ENCODE peak calls at places on chromosomes 3 and 15, in ten cellular contexts. M is stomach, S is AG10803, W is epithelial cell of esophagus, Y is heart right ventricle, V is fibroblast of lung, L is astrocyte of the cerebellum, X is BJ, B is ovary, C is astrocyte of the spinal cord. K is an unnamed sample.

GRCh38 chr3:142509079-142509478 is 61.2 kb upstream of the XRN1 start:
- DNase-seq in L (no peak), S (no peak), Y (no peak), W (no peak), M (no peak), X (no peak), B (no peak), V (no peak), C (no peak), K (no peak)

GRCh38 chr3:122992628-122993570 is 34.7 kb downstream of the SEMA5B start:
- DNase-seq in Y (no peak), M (no peak), C (no peak), W (no peak), V (no peak), S (no peak), L (no peak), X (no peak), B (no peak), K (no peak)

GRCh38 chr3:100106531-100107155 is 7.7 kb downstream of the FILIP1L start:
- DNase-seq in L (peak), S (peak), B (no peak), Y (no peak), X (no peak), V (peak), M (no peak), C (peak), W (peak), K (no peak)

GRCh38 chr15:43132830-43133428 is 457 bp upstream of the TMEM62 start:
- DNase-seq in X (no peak), V (no peak), Y (peak), S (no peak), W (peak), L (no peak), B (no peak), M (peak), C (no peak), K (no peak)

GRCh38 chr15:61835476-61836106 is 224.7 kb downstream of the VPS13C start:
- DNase-seq in Y (peak), L (peak), S (peak), W (peak), X (peak), C (peak), V (peak), M (peak), B (peak), K (no peak)

GRCh38 chr15:83970290-83970890 is 265.2 kb upstream of the GOLGA6L4 start:
- DNase-seq in V (no peak), C (no peak), M (no peak), B (peak), L (no peak), Y (no peak), X (no peak), S (no peak), W (no peak), K (no peak)

GRCh38 chr3:159882784-159883779 is 105.6 kb upstream of the IL12A start:
- DNase-seq in X (no peak), M (no peak), B (no peak), L (no peak), W (peak), C (peak), Y (no peak), S (no peak), V (peak), K (no peak)

GRCh38 chr3:165206454-165207266 is 10.5 kb upstream of the SLITRK3 start:
- DNase-seq in M (peak), V (peak), C (peak), Y (peak), X (peak), W (peak), L (peak), B (peak), S (peak), K (peak)

GRCh38 chr3:132038198-132038825 is 3.5 kb upstream of the CPNE4 start:
- DNase-seq in W (peak), S (peak), C (peak), L (no peak), B (no peak), M (no peak), Y (no peak), X (no peak), V (peak), K (no peak)

GRCh38 chr15:41483115-41483514 is 10.6 kb upstream of the ITPKA start:
- DNase-seq in L (no peak), B (no peak), W (no peak), X (no peak), S (no peak), V (no peak), C (no peak), Y (no peak), M (no peak), K (no peak)

GRCh38 chr3:123383101-123384053 is 65.5 kb downstream of the ADCY5 start:
- DNase-seq in M (no peak), Y (peak), X (peak), B (peak), V (peak), W (no peak), C (no peak), S (peak), L (no peak), K (no peak)

GRCh38 chr15:84725001-84725491 is 9.1 kb upstream of the SEC11A start:
- DNase-seq in W (peak), Y (peak), X (no peak), C (no peak), L (no peak), M (no peak), S (peak), B (no peak), V (peak), K (no peak)

GRCh38 chr15:68333775-68334470 is 56.4 kb downstream of the FEM1B start:
- DNase-seq in Y (no peak), V (peak), C (peak), B (no peak), W (peak), S (peak), L (no peak), M (no peak), X (no peak), K (no peak)

GRCh38 chr15:84142888-84143337 is 92.7 kb upstream of the GOLGA6L4 start:
- DNase-seq in Y (peak), B (peak), W (peak), M (peak), C (peak), L (peak), X (peak), V (peak), S (peak), K (peak)

GRCh38 chr3:115790759-115791158 is 167.4 kb downstream of the GAP43 start:
- DNase-seq in V (peak), M (no peak), L (peak), W (peak), S (peak), X (peak), Y (no peak), C (peak), B (no peak), K (peak)

GRCh38 chr15:64851503-64851840 is 9.8 kb downstream of the PLEKHO2 start:
- DNase-seq in S (peak), C (peak), L (peak), V (peak), Y (no peak), X (peak), B (no peak), W (peak), M (no peak), K (no peak)

GRCh38 chr3:43215684-43216336 is 70.5 kb upstream of the SNRK start:
- DNase-seq in W (no peak), M (no peak), B (no peak), V (no peak), C (no peak), X (no peak), L (no peak), S (no peak), Y (no peak), K (no peak)

GRCh38 chr3:55143336-55143735 is 215.5 kb upstream of the LRTM1 start:
- DNase-seq in L (no peak), X (no peak), W (no peak), Y (no peak), M (no peak), B (no peak), S (no peak), C (no peak), V (peak), K (no peak)

GRCh38 chr3:15923640-15924405 is 126.0 kb upstream of the ANKRD28 start:
- DNase-seq in C (no peak), L (no peak), W (peak), B (no peak), X (no peak), S (no peak), Y (no peak), M (no peak), V (peak), K (no peak)

GRCh38 chr15:85086855-85087254 is 105.2 kb downstream of the PDE8A start:
- DNase-seq in Y (no peak), B (no peak), C (no peak), W (no peak), V (no peak), S (no peak), X (no peak), L (no peak), M (no peak), K (no peak)

GRCh38 chr3:182083112-182083511 is 371.4 kb downstream of the SOX2 start:
- DNase-seq in B (no peak), V (peak), L (peak), M (no peak), Y (no peak), X (no peak), C (peak), S (peak), W (peak), K (no peak)

GRCh38 chr3:120142236-120142635 is 48.0 kb upstream of the GSK3B start:
- DNase-seq in M (no peak), S (peak), W (no peak), V (no peak), B (no peak), C (no peak), L (no peak), Y (no peak), X (no peak), K (no peak)

GRCh38 chr15:59380902-59381610 is 8.4 kb upstream of the MYO1E start:
- DNase-seq in B (no peak), L (no peak), C (no peak), S (peak), M (no peak), W (no peak), Y (no peak), V (no peak), X (no peak), K (no peak)

DNA sequence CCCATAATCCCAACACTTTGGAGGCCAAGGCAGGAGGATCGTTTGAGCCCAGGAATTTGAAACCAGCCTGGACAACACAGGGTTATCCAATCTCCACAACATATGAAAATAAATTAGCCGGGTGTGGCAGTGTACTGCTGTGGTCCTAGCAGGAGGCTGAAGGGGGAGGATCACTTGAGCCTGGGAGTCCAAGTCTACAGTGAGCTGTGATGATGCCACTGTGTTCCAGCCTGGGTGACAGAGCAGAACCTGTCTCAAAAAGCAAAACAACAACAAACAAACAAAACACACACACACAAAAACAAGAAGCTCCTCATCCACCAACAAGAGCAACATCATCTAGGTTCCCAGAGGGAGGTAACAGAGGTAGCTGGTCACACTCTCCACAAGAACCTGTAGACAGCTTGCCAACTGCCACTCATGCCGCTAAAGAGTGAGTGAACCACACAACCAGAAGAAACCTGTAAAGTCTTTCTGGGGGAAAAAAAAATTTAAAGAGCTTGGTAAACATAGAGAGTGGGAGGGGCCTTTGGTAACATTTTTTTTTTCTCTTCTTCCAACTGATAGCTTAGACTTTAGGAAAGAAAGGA is 34.7 kb downstream of the PTPN9 start:
- DNase-seq in C (no peak), L (no peak), X (no peak), V (no peak), Y (no peak), B (no peak), S (no peak), M (no peak), W (no peak), K (no peak)
- TF ChIP-seq CTCF in C (no peak), L (no peak), X (no peak), V (no peak), Y (no peak), B (no peak), S (no peak), M (no peak), W (no peak), K (no peak)

GRCh38 chr3:152282813-152283212 is 14.1 kb downstream of the MBNL1 start:
- DNase-seq in M (no peak), S (no peak), W (no peak), Y (no peak), X (no peak), V (no peak), L (no peak), B (no peak), C (no peak), K (no peak)
- H3K4me3 ChIP-seq in M (no peak), S (no peak), W (no peak), Y (no peak), X (no peak), V (no peak), L (no peak), B (no peak), C (no peak), K (no peak)

GRCh38 chr3:52227766-52228165 is 2.3 kb upstream of the TLR9 start:
- DNase-seq in Y (no peak), S (no peak), L (no peak), B (no peak), C (no peak), M (no peak), W (no peak), X (no peak), V (no peak), K (no peak)

GRCh38 chr3:52225452-52226228 is at the start of gene TLR9:
- DNase-seq in X (no peak), L (no peak), C (no peak), W (no peak), S (no peak), Y (no peak), B (no peak), M (no peak), V (no peak), K (no peak)

GRCh38 chr3:52226229-52226817 is 878 bp upstream of the TLR9 start:
- DNase-seq in B (no peak), V (no peak), C (no peak), Y (no peak), W (no peak), X (no peak), L (no peak), S (no peak), M (no peak), K (no peak)

GRCh38 chr3:52228266-52228665 is 2.8 kb upstream of the TLR9 start:
- DNase-seq in X (no peak), W (no peak), B (no peak), C (no peak), M (no peak), Y (no peak), V (no peak), S (no peak), L (no peak), K (no peak)

GRCh38 chr3:52227117-52227516 is 1.7 kb upstream of the TLR9 start:
- DNase-seq in L (no peak), C (no peak), S (no peak), M (no peak), Y (no peak), B (no peak), W (no peak), X (no peak), V (no peak), K (no peak)
- TF ChIP-seq CTCF in L (no peak), C (no peak), S (no peak), M (no peak), Y (no peak), B (no peak), W (no peak), X (no peak), V (no peak), K (peak)

DNA sequence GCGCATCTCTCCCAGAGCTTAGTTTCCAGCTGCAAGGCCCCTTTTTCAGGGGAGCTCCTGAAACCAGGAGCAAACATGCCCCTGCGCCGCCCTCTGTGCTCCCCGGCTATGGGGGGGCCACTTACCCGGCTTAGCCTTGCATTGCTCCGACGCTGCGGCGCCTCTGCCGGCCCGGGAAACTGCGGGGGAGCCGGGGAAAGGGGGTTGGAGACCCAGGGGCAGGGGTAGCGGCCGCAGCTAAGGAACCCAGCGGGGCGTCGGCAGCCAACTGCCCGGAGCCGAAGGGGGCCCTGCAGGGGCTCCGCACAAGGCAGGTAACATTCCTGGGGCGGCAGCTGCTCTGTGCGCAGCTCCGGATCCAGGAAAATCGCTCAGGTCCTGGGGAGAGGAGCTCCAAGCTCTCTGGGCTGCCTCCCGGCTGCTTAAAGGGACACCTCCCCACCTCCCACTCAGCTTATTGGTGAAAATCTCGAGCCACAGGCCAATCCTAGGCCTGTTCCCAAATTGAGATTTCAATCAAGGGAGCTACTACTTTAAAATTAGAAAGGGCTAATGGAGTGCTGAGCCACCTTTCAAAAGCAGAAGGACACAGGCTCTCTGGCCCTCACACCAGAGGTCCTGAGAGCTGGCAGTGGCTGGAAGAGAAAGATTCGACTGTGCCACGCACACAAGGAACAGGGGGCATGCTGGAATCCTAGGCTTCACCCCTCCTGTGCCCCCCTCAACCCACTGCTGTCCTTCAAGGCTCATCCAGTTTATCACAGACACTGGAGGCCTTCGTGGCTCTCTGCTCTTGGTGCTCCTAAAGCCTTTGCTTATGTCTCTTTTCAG is 42.7 kb upstream of the PRICKLE2 start:
- DNase-seq in S (peak), M (peak), L (peak), W (peak), Y (peak), X (no peak), B (peak), V (peak), C (peak), K (no peak)
- H3K4me3 ChIP-seq in S (peak), M (peak), L (peak), W (peak), Y (peak), X (peak), B (peak), V (peak), C (peak), K (peak)

DNA sequence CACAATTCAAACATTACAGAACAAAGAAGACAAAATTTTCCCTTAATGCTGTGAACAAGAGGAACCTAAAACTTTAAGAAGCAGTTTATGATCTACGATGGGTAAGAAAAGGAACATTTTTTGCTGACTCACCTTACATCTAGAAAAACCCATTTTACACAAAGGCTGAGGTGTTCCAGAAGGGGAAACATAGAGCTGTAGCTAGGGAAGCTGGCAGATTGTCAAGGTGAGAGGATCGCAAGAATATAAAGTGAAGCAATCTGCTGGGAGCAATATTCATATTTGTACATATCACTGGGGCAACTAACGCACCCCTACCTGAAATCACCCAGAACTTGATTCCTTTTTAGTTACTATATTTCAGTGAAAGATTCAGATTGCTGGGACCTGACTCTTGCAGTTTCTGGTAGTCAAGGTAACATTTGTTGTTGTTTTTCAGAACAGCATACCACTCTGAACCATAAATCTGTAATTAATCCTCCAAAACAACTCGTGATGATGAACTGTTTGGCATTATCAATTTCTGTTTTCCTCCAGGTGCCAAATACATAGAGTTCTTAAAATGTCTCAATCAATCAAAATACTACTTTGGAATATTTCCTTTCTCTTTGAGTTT is 184.1 kb upstream of the LRRC3B start:
- DNase-seq in B (no peak), Y (no peak), L (no peak), X (no peak), V (peak), C (peak), S (no peak), M (no peak), W (peak), K (no peak)
- TF ChIP-seq CTCF in B (no peak), Y (no peak), L (no peak), X (no peak), V (no peak), C (no peak), S (no peak), M (no peak), W (no peak), K (no peak)

DNA sequence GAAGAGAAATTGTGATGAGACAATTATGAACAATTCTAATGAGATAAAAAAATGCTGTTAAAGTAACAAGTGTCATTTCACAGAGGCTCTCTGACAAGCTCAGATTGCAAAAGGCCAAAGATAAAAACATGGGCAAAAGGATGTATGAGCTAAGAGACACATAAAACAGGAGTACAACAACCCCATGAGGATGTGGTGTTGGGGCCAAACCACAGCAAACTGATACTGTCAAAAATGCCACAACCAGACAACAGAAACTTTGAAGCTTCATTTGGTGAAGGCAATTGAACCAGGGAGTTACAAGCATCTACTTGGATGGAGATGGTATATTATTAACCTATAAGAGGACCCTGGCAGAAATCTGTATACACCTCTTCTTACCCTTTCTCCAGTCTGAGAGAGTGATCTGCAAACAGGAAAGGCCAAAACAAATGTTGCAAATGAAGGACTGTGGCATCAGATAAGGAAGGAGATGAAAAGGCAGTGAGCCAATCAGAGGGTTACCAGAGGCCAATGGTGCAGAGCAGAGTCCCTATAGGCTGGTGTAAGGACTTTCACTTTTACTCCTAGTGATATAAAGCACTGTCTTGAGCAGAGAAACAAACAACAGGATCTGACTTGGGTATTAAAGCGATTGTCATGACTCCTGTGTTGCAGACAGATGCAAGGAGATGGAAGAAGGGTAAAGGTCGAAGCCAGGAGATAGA is 659.0 kb downstream of the NTRK3 start:
- DNase-seq in X (no peak), L (no peak), B (no peak), Y (no peak), V (no peak), W (no peak), S (no peak), M (no peak), C (no peak), K (no peak)
- H3K4me3 ChIP-seq in X (no peak), L (no peak), B (no peak), Y (no peak), V (no peak), W (no peak), S (no peak), M (no peak), C (no peak), K (no peak)

DNA sequence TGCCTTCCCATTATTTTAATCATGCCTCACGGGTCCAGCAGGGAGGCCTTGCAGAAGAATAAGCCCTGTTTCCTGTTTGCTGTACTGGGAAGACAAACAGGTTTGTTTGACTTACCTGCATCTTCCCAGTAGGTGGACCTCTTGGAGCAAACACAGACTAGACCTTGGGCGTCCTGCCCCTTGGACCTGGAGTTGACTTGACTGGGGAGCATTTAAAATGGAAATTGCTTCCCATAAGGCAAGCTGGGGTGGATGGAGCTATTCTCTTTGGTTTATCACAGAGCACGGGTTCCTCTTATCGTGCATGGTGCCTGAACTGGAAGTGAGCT is 151.4 kb downstream of the RPLP1 start:
- DNase-seq in W (peak), X (no peak), L (no peak), B (no peak), M (peak), V (no peak), C (no peak), S (no peak), Y (no peak), K (no peak)
- TF ChIP-seq CTCF in W (peak), X (no peak), L (no peak), B (no peak), M (no peak), V (no peak), C (no peak), S (no peak), Y (no peak), K (peak)